ENCODE peak calls at places on chromosomes 1 and 21, in ten cellular contexts. One of them, this sample, is unnamed.
A peak's percentile ranks its signal among the peaks of the same experiment; 100 is the strongest.

GRCh38 chr1:41497631-41498030 is 13.1 kb upstream of the EDN2 start:
- DNase-seq in K562: no peak
- DNase-seq in mucosa of descending colon: no peak
- DNase-seq in fibroblast of lung: no peak
- DNase-seq in NT2/D1: no peak
- DNase-seq in SJCRH30: no peak
- DNase-seq in heart left ventricle: no peak
- DNase-seq in GM06990: no peak
- DNase-seq in adrenal gland: no peak
- DNase-seq in esophagus squamous epithelium: no peak
- DNase-seq in this sample: no peak

GRCh38 chr1:167430849-167431242 is 87.5 kb downstream of the CD247 start:
- DNase-seq in K562: no peak
- DNase-seq in mucosa of descending colon: no peak
- DNase-seq in fibroblast of lung: no peak
- DNase-seq in NT2/D1: no peak
- DNase-seq in SJCRH30: no peak
- DNase-seq in heart left ventricle: no peak
- DNase-seq in GM06990: peak; percentile 29
- DNase-seq in adrenal gland: no peak
- DNase-seq in esophagus squamous epithelium: no peak
- DNase-seq in this sample: no peak

GRCh38 chr1:19209439-19209989 is 552 bp downstream of the UBR4 start:
- DNase-seq in K562: peak; percentile 92
- DNase-seq in mucosa of descending colon: no peak
- DNase-seq in fibroblast of lung: peak; percentile 49
- DNase-seq in NT2/D1: no peak
- DNase-seq in SJCRH30: peak; percentile 31
- DNase-seq in heart left ventricle: peak; percentile 24
- DNase-seq in GM06990: no peak
- DNase-seq in adrenal gland: peak; percentile 42
- DNase-seq in esophagus squamous epithelium: no peak
- DNase-seq in this sample: peak; percentile 38

GRCh38 chr1:215018555-215018954 is 64.0 kb upstream of the KCNK2 start:
- DNase-seq in K562: no peak
- DNase-seq in mucosa of descending colon: no peak
- DNase-seq in fibroblast of lung: peak; percentile 95
- DNase-seq in NT2/D1: no peak
- DNase-seq in SJCRH30: no peak
- DNase-seq in heart left ventricle: no peak
- DNase-seq in GM06990: no peak
- DNase-seq in adrenal gland: no peak
- DNase-seq in esophagus squamous epithelium: no peak
- DNase-seq in this sample: peak; percentile 69

GRCh38 chr1:183582021-183582746 is 8.1 kb downstream of the NCF2 start:
- DNase-seq in K562: no peak
- DNase-seq in mucosa of descending colon: no peak
- DNase-seq in fibroblast of lung: no peak
- DNase-seq in NT2/D1: no peak
- DNase-seq in SJCRH30: no peak
- DNase-seq in heart left ventricle: no peak
- DNase-seq in GM06990: no peak
- DNase-seq in adrenal gland: no peak
- DNase-seq in esophagus squamous epithelium: no peak
- DNase-seq in this sample: no peak

GRCh38 chr1:240000634-240001033 is 91.0 kb upstream of the FMN2 start:
- DNase-seq in K562: no peak
- DNase-seq in mucosa of descending colon: no peak
- DNase-seq in fibroblast of lung: peak; percentile 68
- DNase-seq in NT2/D1: no peak
- DNase-seq in SJCRH30: no peak
- DNase-seq in heart left ventricle: no peak
- DNase-seq in GM06990: no peak
- DNase-seq in adrenal gland: no peak
- DNase-seq in esophagus squamous epithelium: no peak
- DNase-seq in this sample: peak; percentile 12

GRCh38 chr1:226463925-226464598 is 56.2 kb upstream of the PARP1 start:
- DNase-seq in K562: no peak
- DNase-seq in mucosa of descending colon: no peak
- DNase-seq in fibroblast of lung: no peak
- DNase-seq in NT2/D1: no peak
- DNase-seq in SJCRH30: no peak
- DNase-seq in heart left ventricle: no peak
- DNase-seq in GM06990: no peak
- DNase-seq in adrenal gland: no peak
- DNase-seq in esophagus squamous epithelium: no peak
- DNase-seq in this sample: no peak

GRCh38 chr1:93708734-93709481 is 27.3 kb upstream of the BCAR3 start:
- DNase-seq in K562: no peak
- DNase-seq in mucosa of descending colon: no peak
- DNase-seq in fibroblast of lung: no peak
- DNase-seq in NT2/D1: no peak
- DNase-seq in SJCRH30: no peak
- DNase-seq in heart left ventricle: peak; percentile 62
- DNase-seq in GM06990: peak; percentile 60
- DNase-seq in adrenal gland: peak; percentile 81
- DNase-seq in esophagus squamous epithelium: no peak
- DNase-seq in this sample: no peak

GRCh38 chr1:26740023-26740422 is 44.2 kb downstream of the ARID1A start:
- DNase-seq in K562: no peak
- DNase-seq in mucosa of descending colon: no peak
- DNase-seq in fibroblast of lung: no peak
- DNase-seq in NT2/D1: no peak
- DNase-seq in SJCRH30: no peak
- DNase-seq in heart left ventricle: no peak
- DNase-seq in GM06990: no peak
- DNase-seq in adrenal gland: no peak
- DNase-seq in esophagus squamous epithelium: no peak
- DNase-seq in this sample: no peak
- H3K36me3 ChIP-seq in K562: peaks cover 82% of the 10 kb centered on the region
- H3K36me3 ChIP-seq in mucosa of descending colon: peaks cover 5% of the 10 kb centered on the region
- H3K36me3 ChIP-seq in fibroblast of lung: peaks cover 10% of the 10 kb centered on the region
- H3K36me3 ChIP-seq in NT2/D1: peaks cover 78% of the 10 kb centered on the region
- H3K36me3 ChIP-seq in SJCRH30: peaks cover 74% of the 10 kb centered on the region
- H3K36me3 ChIP-seq in heart left ventricle: peaks cover 82% of the 10 kb centered on the region
- H3K36me3 ChIP-seq in GM06990: peaks cover 8% of the 10 kb centered on the region
- H3K36me3 ChIP-seq in adrenal gland: no peaks in the 10 kb centered on the region
- H3K36me3 ChIP-seq in esophagus squamous epithelium: peaks cover 8% of the 10 kb centered on the region
- H3K36me3 ChIP-seq in this sample: peaks cover 77% of the 10 kb centered on the region

GRCh38 chr1:92291372-92291999 is 7.3 kb downstream of the GLMN start:
- DNase-seq in K562: peak; percentile 56
- DNase-seq in mucosa of descending colon: no peak
- DNase-seq in fibroblast of lung: peak; percentile 50
- DNase-seq in NT2/D1: peak; percentile 36
- DNase-seq in SJCRH30: peak; percentile 7
- DNase-seq in heart left ventricle: no peak
- DNase-seq in GM06990: no peak
- DNase-seq in adrenal gland: no peak
- DNase-seq in esophagus squamous epithelium: no peak
- DNase-seq in this sample: no peak
- H3K4me3 ChIP-seq in K562: no peak overlapping the region
- H3K4me3 ChIP-seq in mucosa of descending colon: no peak overlapping the region
- H3K4me3 ChIP-seq in fibroblast of lung: no peak overlapping the region
- H3K4me3 ChIP-seq in NT2/D1: no peak overlapping the region
- H3K4me3 ChIP-seq in SJCRH30: no peak overlapping the region
- H3K4me3 ChIP-seq in heart left ventricle: no peak overlapping the region
- H3K4me3 ChIP-seq in GM06990: no peak overlapping the region
- H3K4me3 ChIP-seq in adrenal gland: no peak overlapping the region
- H3K4me3 ChIP-seq in esophagus squamous epithelium: no peak overlapping the region
- H3K4me3 ChIP-seq in this sample: no peak overlapping the region

DNA sequence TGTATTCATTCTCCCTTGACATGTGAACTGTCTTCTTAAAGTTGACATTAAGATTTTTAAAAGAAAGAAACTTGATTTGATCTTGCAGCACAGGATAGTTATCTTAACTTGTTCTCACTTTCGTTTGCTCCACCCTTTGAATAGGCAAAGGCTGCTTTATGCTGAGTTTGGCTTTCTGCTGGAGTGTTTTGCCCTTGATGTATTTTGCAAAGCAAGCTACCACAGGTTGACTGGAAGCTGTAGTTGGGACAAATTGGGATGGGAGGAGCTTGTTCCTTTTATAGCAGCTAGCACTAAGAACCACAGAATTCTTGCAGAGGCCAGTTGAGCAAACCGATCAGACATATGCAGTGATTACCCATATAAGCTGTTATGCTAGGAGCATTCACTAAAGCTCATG is 129.9 kb downstream of the VPS13D start:
- DNase-seq in K562: no peak
- DNase-seq in mucosa of descending colon: no peak
- DNase-seq in fibroblast of lung: peak; percentile 48
- DNase-seq in NT2/D1: no peak
- DNase-seq in SJCRH30: no peak
- DNase-seq in heart left ventricle: no peak
- DNase-seq in GM06990: no peak
- DNase-seq in adrenal gland: no peak
- DNase-seq in esophagus squamous epithelium: no peak
- DNase-seq in this sample: no peak
- H3K36me3 ChIP-seq in K562: peaks cover 78% of the 10 kb centered on the region
- H3K36me3 ChIP-seq in mucosa of descending colon: no peaks in the 10 kb centered on the region
- H3K36me3 ChIP-seq in fibroblast of lung: peaks cover 2% of the 10 kb centered on the region
- H3K36me3 ChIP-seq in NT2/D1: peaks cover 24% of the 10 kb centered on the region
- H3K36me3 ChIP-seq in SJCRH30: peaks cover 35% of the 10 kb centered on the region
- H3K36me3 ChIP-seq in heart left ventricle: peaks cover 95% of the 10 kb centered on the region
- H3K36me3 ChIP-seq in GM06990: peaks cover 1% of the 10 kb centered on the region
- H3K36me3 ChIP-seq in adrenal gland: no peaks in the 10 kb centered on the region
- H3K36me3 ChIP-seq in esophagus squamous epithelium: peaks cover 13% of the 10 kb centered on the region
- H3K36me3 ChIP-seq in this sample: peaks cover 33% of the 10 kb centered on the region

DNA sequence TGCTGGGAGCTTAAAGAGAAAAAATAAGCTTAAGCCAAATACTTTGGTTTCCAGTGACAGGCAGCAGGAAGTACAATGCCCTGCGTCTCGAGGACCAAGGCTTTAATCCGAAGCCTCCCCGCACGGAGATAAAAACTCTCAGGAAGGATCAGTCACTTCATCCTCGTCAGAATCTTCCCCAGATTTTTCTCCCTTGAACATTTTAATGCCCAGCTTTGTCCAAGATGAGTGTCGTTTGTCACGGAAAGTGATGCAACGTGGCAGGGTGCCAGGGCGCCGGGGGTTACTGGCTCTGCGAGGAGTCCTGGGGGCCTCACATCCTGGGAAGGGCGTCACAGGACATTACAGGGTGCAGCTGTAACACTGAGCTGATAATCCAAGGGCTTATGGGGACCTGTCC is 25.2 kb upstream of the PCBP3 start:
- DNase-seq in K562: no peak
- DNase-seq in mucosa of descending colon: no peak
- DNase-seq in fibroblast of lung: peak; percentile 18
- DNase-seq in NT2/D1: no peak
- DNase-seq in SJCRH30: peak; percentile 54
- DNase-seq in heart left ventricle: no peak
- DNase-seq in GM06990: no peak
- DNase-seq in adrenal gland: no peak
- DNase-seq in esophagus squamous epithelium: no peak
- DNase-seq in this sample: peak; percentile 83
- H3K4me3 ChIP-seq in K562: no peak overlapping the region
- H3K4me3 ChIP-seq in mucosa of descending colon: no peak overlapping the region
- H3K4me3 ChIP-seq in fibroblast of lung: no peak overlapping the region
- H3K4me3 ChIP-seq in NT2/D1: no peak overlapping the region
- H3K4me3 ChIP-seq in SJCRH30: peak overlapping the region; percentile 7
- H3K4me3 ChIP-seq in heart left ventricle: no peak overlapping the region
- H3K4me3 ChIP-seq in GM06990: no peak overlapping the region
- H3K4me3 ChIP-seq in adrenal gland: no peak overlapping the region
- H3K4me3 ChIP-seq in esophagus squamous epithelium: no peak overlapping the region
- H3K4me3 ChIP-seq in this sample: no peak overlapping the region

GRCh38 chr1:212667223-212668139 is 32.2 kb downstream of the BATF3 start:
- DNase-seq in K562: peak; percentile 27
- DNase-seq in mucosa of descending colon: no peak
- DNase-seq in fibroblast of lung: peak; percentile 94
- DNase-seq in NT2/D1: peak; percentile 71
- DNase-seq in SJCRH30: peak; percentile 88
- DNase-seq in heart left ventricle: peak; percentile 58
- DNase-seq in GM06990: no peak
- DNase-seq in adrenal gland: peak; percentile 38
- DNase-seq in esophagus squamous epithelium: no peak
- DNase-seq in this sample: peak; percentile 79

GRCh38 chr1:212665241-212666115 is 34.2 kb downstream of the BATF3 start:
- DNase-seq in K562: peak; percentile 88
- DNase-seq in mucosa of descending colon: peak; percentile 82
- DNase-seq in fibroblast of lung: peak; percentile 76
- DNase-seq in NT2/D1: peak; percentile 85
- DNase-seq in SJCRH30: peak; percentile 91
- DNase-seq in heart left ventricle: peak; percentile 86
- DNase-seq in GM06990: peak; percentile 82
- DNase-seq in adrenal gland: peak; percentile 84
- DNase-seq in esophagus squamous epithelium: no peak
- DNase-seq in this sample: peak; percentile 77

GRCh38 chr1:212668477-212668876 is 31.2 kb downstream of the BATF3 start:
- DNase-seq in K562: no peak
- DNase-seq in mucosa of descending colon: no peak
- DNase-seq in fibroblast of lung: no peak
- DNase-seq in NT2/D1: no peak
- DNase-seq in SJCRH30: no peak
- DNase-seq in heart left ventricle: no peak
- DNase-seq in GM06990: no peak
- DNase-seq in adrenal gland: no peak
- DNase-seq in esophagus squamous epithelium: no peak
- DNase-seq in this sample: no peak

GRCh38 chr1:212666116-212666775 is 33.4 kb downstream of the BATF3 start:
- DNase-seq in K562: no peak
- DNase-seq in mucosa of descending colon: no peak
- DNase-seq in fibroblast of lung: no peak
- DNase-seq in NT2/D1: no peak
- DNase-seq in SJCRH30: no peak
- DNase-seq in heart left ventricle: no peak
- DNase-seq in GM06990: no peak
- DNase-seq in adrenal gland: no peak
- DNase-seq in esophagus squamous epithelium: no peak
- DNase-seq in this sample: no peak

DNA sequence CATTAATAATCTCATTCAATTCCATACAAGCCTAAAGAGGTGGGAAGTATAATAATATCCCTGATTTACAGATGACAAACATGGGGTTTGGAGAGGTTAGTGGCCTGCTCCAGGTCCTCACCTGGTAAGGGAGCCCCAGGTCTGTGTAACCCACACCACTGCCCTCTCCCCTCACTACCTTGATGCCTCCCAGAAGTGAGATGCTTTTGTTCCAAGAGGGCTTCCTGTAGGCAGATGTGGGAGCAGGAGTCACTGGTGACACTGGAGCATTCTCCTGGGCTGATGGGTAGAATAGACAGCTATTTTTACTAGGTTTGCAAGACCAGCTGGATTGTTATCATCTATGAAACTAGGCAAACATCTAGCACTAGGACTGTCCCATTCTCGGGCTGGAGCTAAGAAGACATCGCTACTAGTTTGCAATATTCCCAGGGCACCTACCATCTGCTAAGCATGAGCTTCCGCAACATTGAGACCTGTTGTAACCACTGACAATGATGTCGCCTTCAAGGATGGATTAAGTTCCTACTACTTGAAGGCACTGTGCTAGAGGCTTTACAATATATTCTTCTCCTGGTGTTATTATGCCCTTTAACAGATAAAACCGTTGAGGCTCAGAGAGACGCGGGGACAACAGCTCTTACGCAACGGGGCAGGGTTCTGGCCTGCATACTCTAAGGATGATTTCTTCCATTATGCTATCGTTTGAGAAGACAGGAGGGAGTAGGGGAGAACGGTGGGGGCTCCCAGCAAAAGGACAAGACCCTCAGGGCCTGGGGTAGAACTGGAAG is 35.0 kb downstream of the BATF3 start:
- DNase-seq in K562: no peak
- DNase-seq in mucosa of descending colon: no peak
- DNase-seq in fibroblast of lung: no peak
- DNase-seq in NT2/D1: no peak
- DNase-seq in SJCRH30: no peak
- DNase-seq in heart left ventricle: no peak
- DNase-seq in GM06990: no peak
- DNase-seq in adrenal gland: no peak
- DNase-seq in esophagus squamous epithelium: no peak
- DNase-seq in this sample: no peak
- H3K36me3 ChIP-seq in K562: no peaks in the 10 kb centered on the region
- H3K36me3 ChIP-seq in mucosa of descending colon: no peaks in the 10 kb centered on the region
- H3K36me3 ChIP-seq in fibroblast of lung: no peaks in the 10 kb centered on the region
- H3K36me3 ChIP-seq in NT2/D1: no peaks in the 10 kb centered on the region
- H3K36me3 ChIP-seq in SJCRH30: no peaks in the 10 kb centered on the region
- H3K36me3 ChIP-seq in heart left ventricle: no peaks in the 10 kb centered on the region
- H3K36me3 ChIP-seq in GM06990: no peaks in the 10 kb centered on the region
- H3K36me3 ChIP-seq in adrenal gland: no peaks in the 10 kb centered on the region
- H3K36me3 ChIP-seq in esophagus squamous epithelium: no peaks in the 10 kb centered on the region
- H3K36me3 ChIP-seq in this sample: no peaks in the 10 kb centered on the region